ENCODE peak calls at places on chromosomes 12 and 14, in nine cellular contexts. Y is neural progenitor cell; M is CMK; E is SW480; G is stimulated activated CD4-positive, alpha-beta T cell treated with anti-CD3 and anti-CD28 coated beads, Interleukin-15, amount 100 ng/mL, for 48 hours; B is stomach; P is effector CD4-positive, alpha-beta T cell; I is cardiac fibroblast; R is amniotic stem cell. Q is an unnamed sample.

GRCh38 chr12:106139422-106140141 is 828 bp upstream of the NUAK1 start:
- DNase-seq in Y (peak; percentile 93), M (no peak), E (peak; percentile 84), G (no peak), B (peak; percentile 79), P (no peak), I (peak; percentile 73), R (peak; percentile 45), Q (peak; percentile 92)

GRCh38 chr14:38255673-38256357 is at the start of gene CLEC14A:
- DNase-seq in Y (peak; percentile 64), M (no peak), E (no peak), G (no peak), B (no peak), P (no peak), I (no peak), R (no peak), Q (no peak)

GRCh38 chr12:123393747-123394146 is 9.8 kb downstream of the KMT5A start:
- DNase-seq in Y (no peak), M (no peak), E (no peak), G (no peak), B (no peak), P (no peak), I (no peak), R (no peak), Q (no peak)

GRCh38 chr14:104725772-104726548 is 1.9 kb downstream of the ADSS1 start:
- DNase-seq in Y (no peak), M (no peak), E (no peak), G (no peak), B (no peak), P (no peak), I (no peak), R (no peak), Q (no peak)

GRCh38 chr12:112217647-112218046 is 92.3 kb downstream of the TRAFD1 start:
- DNase-seq in Y (no peak), M (no peak), E (no peak), G (no peak), B (no peak), P (no peak), I (no peak), R (no peak), Q (no peak)

GRCh38 chr14:106518054-106518943 is 991.9 kb downstream of the TMEM121 start:
- DNase-seq in Y (no peak), M (no peak), E (peak; percentile 41), G (peak; percentile 62), B (peak; percentile 38), P (peak; percentile 73), I (no peak), R (no peak), Q (no peak)

GRCh38 chr12:66426696-66427095 is 124.4 kb downstream of the HELB start:
- DNase-seq in Y (no peak), M (no peak), E (no peak), G (no peak), B (no peak), P (no peak), I (no peak), R (no peak), Q (no peak)

GRCh38 chr12:82651489-82651888 is 35.2 kb upstream of the TMTC2 start:
- DNase-seq in Y (no peak), M (no peak), E (peak; percentile 87), G (no peak), B (no peak), P (no peak), I (no peak), R (no peak), Q (peak; percentile 68)

GRCh38 chr14:74614508-74615495 is 2.8 kb upstream of the LTBP2 start:
- DNase-seq in Y (no peak), M (no peak), E (no peak), G (no peak), B (no peak), P (no peak), I (no peak), R (no peak), Q (no peak)

GRCh38 chr14:32472512-32473472 is 143.7 kb downstream of the AKAP6 start:
- DNase-seq in Y (peak; percentile 7), M (no peak), E (peak; percentile 21), G (no peak), B (no peak), P (no peak), I (peak; percentile 78), R (peak; percentile 51), Q (no peak)

GRCh38 chr12:106136263-106136662 is 2.5 kb downstream of the NUAK1 start:
- DNase-seq in Y (peak; percentile 97), M (no peak), E (peak; percentile 75), G (peak; percentile 40), B (peak; percentile 90), P (peak; percentile 53), I (peak; percentile 93), R (peak; percentile 84), Q (peak; percentile 85)

GRCh38 chr12:23906329-23906728 is 43.1 kb downstream of the SOX5 start:
- DNase-seq in Y (peak; percentile 63), M (no peak), E (no peak), G (no peak), B (no peak), P (no peak), I (peak; percentile 71), R (no peak), Q (no peak)

GRCh38 chr12:6764011-6764828 is 1.9 kb upstream of the PTMS start:
- DNase-seq in Y (peak; percentile 97), M (peak; percentile 85), E (peak; percentile 100), G (no peak), B (peak; percentile 86), P (peak; percentile 34), I (peak; percentile 99), R (peak; percentile 95), Q (peak; percentile 68)

GRCh38 chr12:48924617-48925217 is 575 bp downstream of the FKBP11 start:
- DNase-seq in Y (peak; percentile 58), M (no peak), E (peak; percentile 73), G (peak; percentile 53), B (peak; percentile 66), P (peak; percentile 72), I (peak; percentile 47), R (no peak), Q (peak; percentile 71)